ENCODE peak calls at places on chromosomes 2 and 18, in nine cellular contexts. S is left ventricle myocardium inferior, K is WTC11, O is mammary epithelial cell, B is choroid plexus epithelial cell, W is HepG2, L is gastrocnemius medialis, C is Calu3, G is tibial artery. X is an unnamed sample.

GRCh38 chr18:61581578-61582204 is 248.5 kb downstream of the CDH20 start:
- DNase-seq in S (peak), K (peak), O (peak), B (peak), W (peak), L (peak), C (peak), G (peak), X (peak)

GRCh38 chr2:128017561-128017960 is 10.3 kb downstream of the SAP130 start:
- DNase-seq in S (no peak), K (no peak), O (no peak), B (no peak), W (no peak), L (no peak), C (no peak), G (no peak), X (no peak)

GRCh38 chr2:124193706-124194105 is 168.6 kb downstream of the CNTNAP5 start:
- DNase-seq in S (no peak), K (no peak), O (no peak), B (no peak), W (no peak), L (no peak), C (no peak), G (no peak), X (no peak)

GRCh38 chr18:63878982-63879381 is 8.5 kb upstream of the SERPINB2 start:
- DNase-seq in S (no peak), K (no peak), O (no peak), B (no peak), W (no peak), L (no peak), C (no peak), G (no peak), X (no peak)

GRCh38 chr2:105809099-105809473 is 64.4 kb downstream of the NCK2 start:
- DNase-seq in S (no peak), K (no peak), O (peak), B (no peak), W (no peak), L (no peak), C (no peak), G (no peak), X (peak)

GRCh38 chr18:32629990-32630389 is 142.8 kb downstream of the KLHL14 start:
- DNase-seq in S (no peak), K (no peak), O (no peak), B (no peak), W (no peak), L (no peak), C (no peak), G (no peak), X (no peak)

GRCh38 chr2:26885651-26886329 is 37.9 kb downstream of the DPYSL5 start:
- DNase-seq in S (no peak), K (no peak), O (no peak), B (no peak), W (no peak), L (no peak), C (no peak), G (no peak), X (no peak)

GRCh38 chr2:207073791-207074678 is 91.7 kb downstream of the KLF7 start:
- DNase-seq in S (no peak), K (no peak), O (no peak), B (peak), W (no peak), L (no peak), C (no peak), G (no peak), X (peak)

GRCh38 chr2:203708846-203709815 is 2.7 kb downstream of the CD28 start:
- DNase-seq in S (no peak), K (no peak), O (no peak), B (no peak), W (peak), L (no peak), C (no peak), G (no peak), X (peak)

GRCh38 chr2:72745679-72746368 is 80.0 kb downstream of the EXOC6B start:
- DNase-seq in S (no peak), K (no peak), O (peak), B (peak), W (peak), L (no peak), C (peak), G (no peak), X (no peak)

GRCh38 chr2:117858892-117859531 is 44.5 kb downstream of the DDX18 start:
- DNase-seq in S (no peak), K (peak), O (no peak), B (no peak), W (no peak), L (no peak), C (no peak), G (no peak), X (no peak)

GRCh38 chr18:23981369-23981768 is 33.2 kb upstream of the TTC39C start:
- DNase-seq in S (no peak), K (no peak), O (no peak), B (no peak), W (no peak), L (no peak), C (no peak), G (no peak), X (no peak)

GRCh38 chr2:191991442-191991841 is 144.6 kb upstream of the CAVIN2 start:
- DNase-seq in S (no peak), K (no peak), O (no peak), B (no peak), W (no peak), L (no peak), C (no peak), G (no peak), X (no peak)

GRCh38 chr2:135799738-135800137 is 37.2 kb downstream of the LCT start:
- DNase-seq in S (no peak), K (no peak), O (no peak), B (no peak), W (no peak), L (no peak), C (no peak), G (no peak), X (peak)

GRCh38 chr2:135802350-135802749 is 34.6 kb downstream of the LCT start:
- DNase-seq in S (no peak), K (no peak), O (no peak), B (no peak), W (no peak), L (no peak), C (no peak), G (no peak), X (no peak)

GRCh38 chr2:135798762-135799161 is 38.2 kb downstream of the LCT start:
- DNase-seq in S (no peak), K (no peak), O (no peak), B (peak), W (no peak), L (no peak), C (no peak), G (no peak), X (no peak)

GRCh38 chr2:135803276-135803675 is 33.7 kb downstream of the LCT start:
- DNase-seq in S (no peak), K (no peak), O (no peak), B (no peak), W (peak), L (no peak), C (no peak), G (no peak), X (no peak)

DNA sequence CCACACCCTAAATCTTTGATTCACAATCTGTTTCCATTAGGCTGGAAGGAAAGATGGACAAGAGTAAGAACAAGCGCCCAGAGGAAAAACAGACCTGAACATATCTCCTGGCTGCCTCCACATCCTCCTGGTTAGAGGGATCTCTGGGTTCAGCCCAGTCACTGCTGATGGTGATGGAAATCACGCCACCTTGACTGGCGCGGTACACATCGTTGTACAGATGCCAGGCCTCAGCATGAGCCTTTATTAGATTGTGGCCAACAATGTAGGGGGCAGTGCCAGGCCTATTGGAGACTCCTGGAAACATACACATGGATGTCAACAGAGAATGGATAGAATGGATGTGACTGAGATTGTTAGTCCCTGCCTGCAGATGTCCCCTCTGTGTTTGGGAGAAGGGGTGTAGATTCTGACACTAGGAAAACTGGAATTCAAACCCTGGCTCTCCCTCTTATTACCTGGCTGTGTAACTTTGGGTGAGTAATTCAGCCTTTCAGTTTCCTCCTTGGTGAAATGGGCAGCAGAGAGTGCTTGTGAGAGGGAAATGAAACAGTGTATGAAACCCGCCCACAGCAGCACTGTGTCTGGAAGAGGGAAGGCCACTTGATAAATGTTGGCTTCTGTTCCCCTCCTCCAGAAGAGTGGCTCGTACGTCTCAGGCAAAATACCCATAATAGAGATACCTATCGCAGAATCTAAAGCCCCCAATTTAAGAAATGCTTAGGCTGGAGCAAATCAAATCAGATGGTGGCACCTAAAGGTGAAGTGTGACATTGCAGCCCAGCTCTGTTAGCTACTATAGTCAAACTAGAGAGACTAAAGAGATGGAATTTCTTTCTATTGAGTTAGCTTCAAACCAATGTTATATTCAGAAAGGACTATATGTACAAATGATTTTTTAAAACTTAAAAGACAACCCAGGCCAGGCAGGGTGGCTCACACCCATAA is 36.2 kb downstream of the LCT start:
- DNase-seq in S (no peak), K (no peak), O (no peak), B (no peak), W (no peak), L (no peak), C (no peak), G (no peak), X (no peak)
- TF ChIP-seq CTCF in S (no peak), K (no peak), O (peak), B (no peak), W (no peak), L (no peak), C (no peak), G (no peak), X (no peak)

GRCh38 chr2:119753041-119753929 is 6.4 kb upstream of the PTPN4 start:
- DNase-seq in S (no peak), K (no peak), O (peak), B (peak), W (peak), L (no peak), C (peak), G (no peak), X (peak)
- TF ChIP-seq CTCF in S (peak), K (no peak), O (peak), B (peak), W (peak), L (peak), C (peak), G (peak), X (peak)

GRCh38 chr2:237167934-237168333 is 82.2 kb downstream of the COPS8 start:
- DNase-seq in S (no peak), K (no peak), O (no peak), B (no peak), W (no peak), L (no peak), C (no peak), G (no peak), X (no peak)

GRCh38 chr2:237171895-237172294 is 86.2 kb downstream of the COPS8 start:
- DNase-seq in S (no peak), K (no peak), O (no peak), B (no peak), W (no peak), L (no peak), C (no peak), G (no peak), X (no peak)

GRCh38 chr2:237170017-237170416 is 84.3 kb downstream of the COPS8 start:
- DNase-seq in S (no peak), K (no peak), O (no peak), B (no peak), W (no peak), L (no peak), C (no peak), G (no peak), X (no peak)

GRCh38 chr2:237167038-237167437 is 81.3 kb downstream of the COPS8 start:
- DNase-seq in S (no peak), K (no peak), O (no peak), B (no peak), W (no peak), L (no peak), C (no peak), G (no peak), X (no peak)

GRCh38 chr2:237171396-237171795 is 85.7 kb downstream of the COPS8 start:
- DNase-seq in S (no peak), K (no peak), O (peak), B (peak), W (no peak), L (no peak), C (peak), G (peak), X (no peak)
- TF ChIP-seq CTCF in S (peak), K (no peak), O (peak), B (peak), W (no peak), L (no peak), C (peak), G (peak), X (no peak)

DNA sequence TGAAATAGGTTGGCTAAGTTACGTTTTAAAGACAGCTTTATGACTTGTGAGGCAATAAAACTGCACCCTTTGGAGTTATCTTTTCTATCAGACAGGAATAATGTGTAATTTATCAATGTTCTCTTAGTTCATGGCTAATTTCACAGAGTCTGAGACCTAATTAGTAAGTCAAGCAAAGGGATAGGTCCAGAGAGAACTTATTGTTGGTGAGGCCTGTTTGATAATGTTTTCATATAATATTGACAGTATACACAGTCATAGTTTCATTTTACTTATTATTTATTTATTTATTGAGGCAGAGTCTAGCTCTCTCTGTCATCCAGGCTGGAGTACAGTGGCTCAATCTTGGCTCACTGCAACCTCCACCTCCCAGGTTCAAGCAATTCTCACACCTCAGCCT is 1.9 kb upstream of the IL36RN start:
- DNase-seq in S (no peak), K (no peak), O (no peak), B (no peak), W (no peak), L (no peak), C (no peak), G (no peak), X (no peak)
- TF ChIP-seq CTCF in S (no peak), K (no peak), O (no peak), B (no peak), W (no peak), L (no peak), C (no peak), G (no peak), X (no peak)

GRCh38 chr18:7466190-7466589 is 100.9 kb upstream of the PTPRM start:
- DNase-seq in S (no peak), K (no peak), O (no peak), B (no peak), W (no peak), L (no peak), C (no peak), G (no peak), X (no peak)
- TF ChIP-seq CTCF in S (no peak), K (no peak), O (no peak), B (no peak), W (no peak), L (no peak), C (no peak), G (no peak), X (no peak)

DNA sequence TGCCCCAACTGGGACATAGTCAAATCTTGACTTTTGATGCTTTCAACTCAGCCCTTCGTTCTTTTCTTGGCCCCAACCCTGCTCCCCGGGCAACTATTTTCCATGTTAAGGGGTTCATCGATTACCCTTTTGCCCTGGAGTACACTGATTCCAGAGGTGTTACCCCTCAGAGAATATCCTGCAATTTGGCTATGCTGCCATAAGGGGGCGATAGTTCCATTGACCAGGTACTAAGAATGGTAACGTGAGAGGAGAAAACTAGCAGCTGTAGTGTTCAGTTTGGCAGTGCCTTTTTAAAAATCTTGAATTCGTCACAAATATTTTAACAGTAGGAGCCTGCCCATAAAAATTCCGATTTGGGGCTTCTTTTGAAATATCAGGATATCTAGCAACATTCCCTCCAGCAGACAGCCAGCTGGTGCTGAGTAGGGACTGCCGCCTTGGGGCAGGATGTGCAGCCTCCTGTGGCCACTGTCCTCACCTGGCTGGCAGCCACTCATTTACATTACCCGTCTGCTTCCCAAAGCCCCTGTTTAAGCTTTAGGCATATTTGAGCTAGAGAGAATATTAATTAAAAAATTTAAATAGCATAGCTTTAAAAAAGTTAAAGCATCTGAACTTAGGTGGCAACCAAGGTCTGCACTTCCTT is 146.3 kb upstream of the SKOR2 start:
- DNase-seq in S (no peak), K (peak), O (no peak), B (no peak), W (peak), L (no peak), C (no peak), G (no peak), X (peak)
- TF ChIP-seq CTCF in S (no peak), K (peak), O (peak), B (no peak), W (peak), L (no peak), C (no peak), G (no peak), X (peak)

DNA sequence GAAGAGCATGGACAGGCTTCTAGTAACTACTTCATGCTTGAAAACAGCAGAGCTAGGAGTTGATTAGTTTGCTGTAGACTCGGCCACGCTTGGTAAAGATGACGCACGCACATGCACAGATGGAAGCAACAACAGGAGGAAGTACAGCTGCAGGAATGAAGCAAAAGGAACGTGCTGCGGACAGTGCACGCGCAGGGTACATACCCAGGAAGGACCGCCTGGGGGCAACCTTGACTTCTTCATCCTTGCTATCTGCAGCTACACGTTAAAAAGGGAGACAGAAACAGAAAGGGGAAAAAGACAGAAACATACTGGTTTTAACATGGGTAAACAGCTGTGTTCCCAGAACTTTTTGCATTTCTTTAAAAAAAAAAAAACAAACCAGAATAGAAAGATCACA is 17.7 kb downstream of the SLC66A2 start:
- DNase-seq in S (no peak), K (peak), O (no peak), B (peak), W (peak), L (no peak), C (no peak), G (peak), X (no peak)
- TF ChIP-seq CTCF in S (peak), K (peak), O (no peak), B (peak), W (peak), L (no peak), C (no peak), G (no peak), X (no peak)

GRCh38 chr2:174634130-174635014 is 36.8 kb upstream of the WIPF1 start:
- DNase-seq in S (no peak), K (no peak), O (no peak), B (peak), W (no peak), L (no peak), C (no peak), G (no peak), X (peak)
- TF ChIP-seq CTCF in S (no peak), K (no peak), O (no peak), B (no peak), W (no peak), L (no peak), C (no peak), G (no peak), X (no peak)